ENCODE peak calls at places on chromosomes 4 and X, in six cellular contexts. One of them, this sample, is unnamed.

GRCh38 chrX:29397506-29397905 is 810.3 kb downstream of the IL1RAPL1 start:
- DNase-seq in ovary: no peak
- DNase-seq in hypothalamus: no peak
- DNase-seq in GM23338: no peak
- DNase-seq in lung: no peak
- DNase-seq in AG04450: peak; percentile 6
- DNase-seq in this sample: no peak

GRCh38 chr4:128636906-128637305 is 172.6 kb upstream of the JADE1 start:
- DNase-seq in GM23338: peak; percentile 49
- DNase-seq in hypothalamus: no peak
- DNase-seq in ovary: no peak
- DNase-seq in AG04450: no peak
- DNase-seq in lung: no peak
- DNase-seq in this sample: no peak

GRCh38 chrX:15567886-15568616 is 32.7 kb downstream of the ACE2 start:
- DNase-seq in hypothalamus: no peak
- DNase-seq in GM23338: peak; percentile 4
- DNase-seq in ovary: no peak
- DNase-seq in AG04450: no peak
- DNase-seq in lung: no peak
- DNase-seq in this sample: no peak

GRCh38 chr4:3599951-3600350 is 67.7 kb upstream of the LRPAP1 start:
- DNase-seq in lung: no peak
- DNase-seq in ovary: no peak
- DNase-seq in AG04450: no peak
- DNase-seq in hypothalamus: no peak
- DNase-seq in GM23338: no peak
- DNase-seq in this sample: no peak

GRCh38 chr4:92303621-92304027 is at the start of gene GRID2:
- DNase-seq in lung: no peak
- DNase-seq in ovary: peak; percentile 24
- DNase-seq in GM23338: peak; percentile 90
- DNase-seq in hypothalamus: peak; percentile 6
- DNase-seq in AG04450: no peak
- DNase-seq in this sample: no peak

GRCh38 chrX:153564047-153564606 is 34.8 kb downstream of the CCNQ start:
- DNase-seq in lung: no peak
- DNase-seq in hypothalamus: no peak
- DNase-seq in ovary: no peak
- DNase-seq in GM23338: no peak
- DNase-seq in AG04450: no peak
- DNase-seq in this sample: no peak

GRCh38 chrX:31580726-31581125 is 508.9 kb upstream of the FTHL17 start:
- DNase-seq in AG04450: no peak
- DNase-seq in hypothalamus: no peak
- DNase-seq in ovary: no peak
- DNase-seq in lung: no peak
- DNase-seq in GM23338: peak; percentile 5
- DNase-seq in this sample: no peak

GRCh38 chrX:38754102-38754790 is 47.0 kb upstream of the MID1IP1 start:
- DNase-seq in hypothalamus: no peak
- DNase-seq in AG04450: peak; percentile 11
- DNase-seq in ovary: peak; percentile 42
- DNase-seq in lung: no peak
- DNase-seq in GM23338: peak; percentile 53
- DNase-seq in this sample: peak; percentile 60

GRCh38 chr4:28007693-28008092 is 1147.1 kb downstream of the STIM2 start:
- DNase-seq in lung: no peak
- DNase-seq in AG04450: no peak
- DNase-seq in ovary: no peak
- DNase-seq in hypothalamus: no peak
- DNase-seq in GM23338: no peak
- DNase-seq in this sample: no peak

GRCh38 chrX:44459501-44459900 is 83.2 kb downstream of the FUNDC1 start:
- DNase-seq in ovary: no peak
- DNase-seq in hypothalamus: no peak
- DNase-seq in GM23338: no peak
- DNase-seq in lung: no peak
- DNase-seq in AG04450: no peak
- DNase-seq in this sample: no peak

GRCh38 chr4:141686929-141687328 is 50.5 kb downstream of the IL15 start:
- DNase-seq in ovary: no peak
- DNase-seq in GM23338: no peak
- DNase-seq in AG04450: no peak
- DNase-seq in hypothalamus: no peak
- DNase-seq in lung: no peak
- DNase-seq in this sample: peak; percentile 30

GRCh38 chr4:13701937-13702446 is 74.5 kb upstream of the BOD1L1 start:
- DNase-seq in AG04450: no peak
- DNase-seq in lung: no peak
- DNase-seq in GM23338: no peak
- DNase-seq in hypothalamus: no peak
- DNase-seq in ovary: no peak
- DNase-seq in this sample: no peak

GRCh38 chr4:73593631-73594241 is 26.5 kb downstream of the RASSF6 start:
- DNase-seq in ovary: no peak
- DNase-seq in hypothalamus: no peak
- DNase-seq in lung: no peak
- DNase-seq in AG04450: no peak
- DNase-seq in GM23338: peak; percentile 43
- DNase-seq in this sample: no peak

GRCh38 chr4:19631814-19632213 is 619.9 kb upstream of the SLIT2 start:
- DNase-seq in ovary: no peak
- DNase-seq in GM23338: no peak
- DNase-seq in lung: no peak
- DNase-seq in AG04450: no peak
- DNase-seq in hypothalamus: no peak
- DNase-seq in this sample: no peak

GRCh38 chr4:138875886-138876608 is 139.5 kb upstream of the NOCT start:
- DNase-seq in hypothalamus: no peak
- DNase-seq in GM23338: no peak
- DNase-seq in lung: no peak
- DNase-seq in AG04450: peak; percentile 67
- DNase-seq in ovary: no peak
- DNase-seq in this sample: no peak

GRCh38 chr4:132542228-132542627 is 606.9 kb upstream of the PCDH10 start:
- DNase-seq in AG04450: no peak
- DNase-seq in hypothalamus: no peak
- DNase-seq in ovary: no peak
- DNase-seq in GM23338: no peak
- DNase-seq in lung: no peak
- DNase-seq in this sample: no peak

GRCh38 chr4:128528177-128528576 is 240.6 kb upstream of the PGRMC2 start:
- DNase-seq in hypothalamus: no peak
- DNase-seq in GM23338: no peak
- DNase-seq in AG04450: no peak
- DNase-seq in ovary: no peak
- DNase-seq in lung: no peak
- DNase-seq in this sample: no peak

GRCh38 chrX:153736871-153737441 is 12.3 kb downstream of the ABCD1 start:
- DNase-seq in lung: no peak
- DNase-seq in AG04450: no peak
- DNase-seq in ovary: no peak
- DNase-seq in GM23338: no peak
- DNase-seq in hypothalamus: no peak
- DNase-seq in this sample: no peak

GRCh38 chrX:42098897-42099296 is 175.5 kb upstream of the CASK start:
- DNase-seq in hypothalamus: no peak
- DNase-seq in ovary: peak; percentile 16
- DNase-seq in GM23338: no peak
- DNase-seq in AG04450: no peak
- DNase-seq in lung: no peak
- DNase-seq in this sample: no peak

GRCh38 chrX:94178145-94178790 is 504.3 kb downstream of the FAM133A start:
- DNase-seq in AG04450: no peak
- DNase-seq in ovary: no peak
- DNase-seq in GM23338: no peak
- DNase-seq in lung: no peak
- DNase-seq in hypothalamus: no peak
- DNase-seq in this sample: no peak

GRCh38 chrX:29746326-29746725 is 469.0 kb upstream of the MAGEB2 start:
- DNase-seq in lung: no peak
- DNase-seq in GM23338: no peak
- DNase-seq in AG04450: no peak
- DNase-seq in ovary: no peak
- DNase-seq in hypothalamus: no peak
- DNase-seq in this sample: no peak

GRCh38 chrX:45824471-45824870 is 623.8 kb upstream of the DIPK2B start:
- DNase-seq in ovary: peak; percentile 20
- DNase-seq in GM23338: peak; percentile 27
- DNase-seq in AG04450: peak; percentile 81
- DNase-seq in lung: no peak
- DNase-seq in hypothalamus: no peak
- DNase-seq in this sample: peak; percentile 47

GRCh38 chr4:104879367-104879766 is 267.3 kb upstream of the TET2 start:
- DNase-seq in lung: no peak
- DNase-seq in GM23338: no peak
- DNase-seq in AG04450: no peak
- DNase-seq in ovary: no peak
- DNase-seq in hypothalamus: no peak
- DNase-seq in this sample: no peak

GRCh38 chr4:4854649-4855292 is 4.7 kb upstream of the MSX1 start:
- DNase-seq in GM23338: peak; percentile 36
- DNase-seq in ovary: no peak
- DNase-seq in hypothalamus: no peak
- DNase-seq in AG04450: no peak
- DNase-seq in lung: no peak
- DNase-seq in this sample: no peak

This sample was measured in adrenal gland.